ENCODE peak calls at places on chromosomes 2 and 18, in eight cellular contexts. V, A, J, L, Z, Y, K and Q are unnamed samples.

GRCh38 chr2:156803243-156803642 is 367.1 kb downstream of the GPD2 start:
- DNase-seq in V (no peak), A (no peak), J (peak; percentile 84), L (no peak), Z (no peak), Y (no peak), K (no peak), Q (no peak)

GRCh38 chr2:39023649-39024048 is 97.2 kb downstream of the SOS1 start:
- DNase-seq in V (no peak), A (no peak), J (no peak), L (no peak), Z (no peak), Y (no peak), K (no peak), Q (no peak)

GRCh38 chr2:105090091-105090490 is 52.2 kb downstream of the MRPS9 start:
- DNase-seq in V (no peak), A (no peak), J (no peak), L (no peak), Z (no peak), Y (no peak), K (no peak), Q (no peak)

GRCh38 chr18:24003903-24004640 is 10.5 kb upstream of the TTC39C start:
- DNase-seq in V (no peak), A (no peak), J (no peak), L (no peak), Z (no peak), Y (peak; percentile 43), K (no peak), Q (no peak)

GRCh38 chr2:173831312-173832229 is 133.6 kb downstream of the SP3 start:
- DNase-seq in V (no peak), A (peak; percentile 27), J (no peak), L (peak; percentile 84), Z (no peak), Y (peak; percentile 43), K (peak; percentile 96), Q (no peak)

GRCh38 chr2:47339745-47340541 is 63.0 kb upstream of the MSH2 start:
- DNase-seq in V (peak; percentile 96), A (peak; percentile 26), J (no peak), L (no peak), Z (no peak), Y (peak; percentile 48), K (peak; percentile 82), Q (no peak)

GRCh38 chr18:13544953-13545352 is 181.4 kb downstream of the FAM210A start:
- DNase-seq in V (no peak), A (no peak), J (no peak), L (no peak), Z (no peak), Y (no peak), K (no peak), Q (no peak)

GRCh38 chr2:43059183-43059897 is 167.1 kb downstream of the ZFP36L2 start:
- DNase-seq in V (peak; percentile 80), A (peak; percentile 36), J (no peak), L (peak; percentile 92), Z (peak; percentile 75), Y (peak; percentile 99), K (peak; percentile 94), Q (peak; percentile 44)

GRCh38 chr2:179842498-179843153 is 18.8 kb downstream of the ZNF385B start:
- DNase-seq in V (no peak), A (no peak), J (peak; percentile 72), L (no peak), Z (no peak), Y (no peak), K (no peak), Q (no peak)

GRCh38 chr2:43985359-43985758 is 10.4 kb downstream of the LRPPRC start:
- DNase-seq in V (no peak), A (no peak), J (no peak), L (no peak), Z (no peak), Y (no peak), K (no peak), Q (no peak)

GRCh38 chr2:120175000-120175581 is 48.1 kb downstream of the TMEM185B start:
- DNase-seq in V (peak; percentile 47), A (peak; percentile 31), J (no peak), L (peak; percentile 35), Z (no peak), Y (peak; percentile 51), K (no peak), Q (no peak)

GRCh38 chr2:134181219-134181618 is 72.7 kb upstream of the MGAT5 start:
- DNase-seq in V (peak; percentile 88), A (no peak), J (no peak), L (no peak), Z (no peak), Y (no peak), K (no peak), Q (peak; percentile 64)

GRCh38 chr18:80196528-80197320 is 50.6 kb downstream of the PARD6G start:
- DNase-seq in V (peak; percentile 76), A (no peak), J (no peak), L (no peak), Z (no peak), Y (peak; percentile 67), K (no peak), Q (no peak)

GRCh38 chr18:54149078-54149697 is 75.3 kb downstream of the MBD2 start:
- DNase-seq in V (peak; percentile 89), A (no peak), J (no peak), L (no peak), Z (no peak), Y (peak; percentile 96), K (no peak), Q (peak; percentile 17)

GRCh38 chr2:12321017-12321641 is 395.6 kb upstream of the TRIB2 start:
- DNase-seq in V (peak; percentile 87), A (no peak), J (no peak), L (peak; percentile 36), Z (no peak), Y (peak; percentile 99), K (no peak), Q (no peak)

GRCh38 chr18:9984025-9984424 is 70.2 kb downstream of the VAPA start:
- DNase-seq in V (no peak), A (no peak), J (no peak), L (no peak), Z (no peak), Y (peak; percentile 7), K (no peak), Q (no peak)

GRCh38 chr2:20181761-20182160 is 43.2 kb downstream of the SDC1 start:
- DNase-seq in V (no peak), A (no peak), J (no peak), L (no peak), Z (peak; percentile 43), Y (no peak), K (no peak), Q (no peak)

GRCh38 chr2:108139521-108139920 is 100.2 kb upstream of the SULT1C3 start:
- DNase-seq in V (peak; percentile 19), A (no peak), J (no peak), L (no peak), Z (no peak), Y (peak; percentile 13), K (no peak), Q (no peak)

GRCh38 chr2:234730066-234730640 is 221.7 kb upstream of the SH3BP4 start:
- DNase-seq in V (no peak), A (no peak), J (no peak), L (no peak), Z (peak; percentile 86), Y (no peak), K (no peak), Q (no peak)

GRCh38 chr2:238308177-238308576 is 12.1 kb upstream of the TRAF3IP1 start:
- DNase-seq in V (no peak), A (no peak), J (peak; percentile 30), L (no peak), Z (no peak), Y (no peak), K (no peak), Q (no peak)

GRCh38 chr2:145652546-145652945 is 1132.6 kb upstream of the ZEB2 start:
- DNase-seq in V (no peak), A (no peak), J (no peak), L (no peak), Z (no peak), Y (no peak), K (no peak), Q (no peak)

GRCh38 chr18:24426398-24427294 is at the start of gene IMPACT:
- DNase-seq in V (peak; percentile 76), A (peak; percentile 87), J (peak; percentile 88), L (peak; percentile 81), Z (peak; percentile 94), Y (peak; percentile 77), K (peak; percentile 94), Q (peak; percentile 74)

GRCh38 chr2:191255756-191256312 is 10.6 kb downstream of the MYO1B start:
- DNase-seq in V (peak; percentile 37), A (no peak), J (no peak), L (no peak), Z (no peak), Y (peak; percentile 60), K (no peak), Q (no peak)

DNA sequence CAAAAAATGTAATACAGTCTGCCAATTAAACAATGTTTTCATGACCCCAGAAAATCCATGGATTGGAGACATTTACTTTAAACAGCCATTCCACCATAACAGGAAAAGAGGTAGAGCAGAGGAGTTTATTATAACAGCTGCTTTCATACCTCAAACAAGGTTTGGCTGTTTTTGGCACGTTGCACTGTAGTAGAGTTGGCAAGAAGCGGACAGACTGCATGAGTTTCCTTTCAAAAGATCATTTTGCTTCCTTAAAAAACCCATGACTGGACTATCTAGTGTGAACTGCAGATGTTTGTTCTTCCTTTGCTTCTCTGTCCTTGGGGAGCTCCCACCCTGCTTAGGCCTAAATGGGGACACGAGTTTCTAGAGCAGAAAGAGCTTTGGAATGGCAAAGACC is 108.5 kb upstream of the THOC1 start:
- DNase-seq in V (no peak), A (peak; percentile 61), J (no peak), L (no peak), Z (no peak), Y (peak; percentile 74), K (no peak), Q (no peak)
- H3K27ac ChIP-seq in V (no peak overlapping the region), A (peak overlapping the region; percentile 48), J (no peak overlapping the region), L (peak overlapping the region; percentile 60), Z (no peak overlapping the region), Y (no peak overlapping the region), K (no peak overlapping the region), Q (no peak overlapping the region)

GRCh38 chr2:232385660-232386489 is 7.3 kb downstream of the ALPP start:
- DNase-seq in V (peak; percentile 59), A (no peak), J (no peak), L (no peak), Z (no peak), Y (peak; percentile 94), K (no peak), Q (no peak)
- TF ChIP-seq CTCF in V (no peak), A (no peak), J (no peak), L (no peak), Z (no peak), Y (no peak), K (no peak), Q (no peak)

DNA sequence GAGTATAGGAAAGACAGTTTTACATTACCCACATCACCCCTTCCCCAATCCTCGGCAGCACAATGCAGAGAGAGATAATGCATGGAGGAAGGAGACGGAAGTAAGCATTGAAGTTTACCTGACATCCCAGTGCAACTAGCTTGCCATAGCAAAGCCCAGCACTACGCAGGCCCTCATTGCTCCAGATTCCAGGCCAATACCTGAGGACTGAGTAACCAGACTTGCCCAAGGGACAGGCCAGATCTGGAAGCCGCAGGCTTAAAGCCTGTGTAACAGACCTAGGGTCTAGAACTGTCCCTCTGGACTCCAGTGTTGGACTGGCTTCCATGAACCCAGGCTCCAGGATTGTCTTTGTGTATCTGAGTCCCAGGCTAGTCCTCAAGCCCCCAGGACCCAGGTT is 17.6 kb downstream of the SERPINB4 start:
- DNase-seq in V (no peak), A (no peak), J (no peak), L (no peak), Z (no peak), Y (no peak), K (no peak), Q (no peak)
- H3K9me3 ChIP-seq in V (peaks cover 11% of the 10 kb centered on the region), A (no peaks in the 10 kb centered on the region), J (peaks cover 29% of the 10 kb centered on the region), L (no peaks in the 10 kb centered on the region), Z (peaks cover 81% of the 10 kb centered on the region), Y (no peaks in the 10 kb centered on the region), K (no peaks in the 10 kb centered on the region), Q (peaks cover 27% of the 10 kb centered on the region)

GRCh38 chr2:28427741-28428412 is 35.2 kb downstream of the FOSL2 start:
- DNase-seq in V (no peak), A (no peak), J (no peak), L (no peak), Z (peak; percentile 43), Y (no peak), K (no peak), Q (no peak)
- H3K27ac ChIP-seq in V (no peak overlapping the region), A (no peak overlapping the region), J (no peak overlapping the region), L (no peak overlapping the region), Z (no peak overlapping the region), Y (no peak overlapping the region), K (no peak overlapping the region), Q (no peak overlapping the region)